ENCODE peak calls at places on chromosomes 16 and 17, in seven cellular contexts. P is lower leg skin, D is adrenal gland, U is A549, F is transverse colon, J is IMR-90, Z is right lobe of liver. O is an unnamed sample.
A peak's percentile ranks its signal among the peaks of the same experiment; 100 is the strongest.

GRCh38 chr16:56675685-56676210 is 6.1 kb downstream of the MT1H start:
- DNase-seq in Z (no peak), F (peak; percentile 19), J (no peak), U (no peak), D (no peak), P (peak; percentile 82), O (no peak)

GRCh38 chr16:263182-263774 is 12.5 kb downstream of the RGS11 start:
- DNase-seq in P (no peak), D (no peak), J (no peak), Z (no peak), U (no peak), F (no peak), O (no peak)

GRCh38 chr16:87442581-87442966 is 50.2 kb downstream of the ZCCHC14 start:
- DNase-seq in J (peak; percentile 31), D (no peak), F (no peak), Z (no peak), P (no peak), U (no peak), O (no peak)

GRCh38 chr17:76199466-76199865 is 40.8 kb downstream of the RNF157 start:
- DNase-seq in F (no peak), U (no peak), P (no peak), D (no peak), J (no peak), Z (no peak), O (no peak)

GRCh38 chr17:41870097-41870496 is 4.9 kb upstream of the KLHL11 start:
- DNase-seq in F (no peak), J (no peak), U (no peak), Z (no peak), P (no peak), D (no peak), O (no peak)

GRCh38 chr17:29342148-29342765 is 47.9 kb upstream of the TAOK1 start:
- DNase-seq in J (no peak), F (no peak), P (peak; percentile 56), D (no peak), Z (no peak), U (no peak), O (no peak)

GRCh38 chr16:68790130-68790761 is 53.1 kb upstream of the TANGO6 start:
- DNase-seq in U (peak; percentile 67), P (no peak), Z (no peak), D (no peak), J (peak; percentile 69), F (peak; percentile 18), O (peak; percentile 55)

GRCh38 chr16:83717814-83718213 is 90.0 kb upstream of the HSBP1 start:
- DNase-seq in P (no peak), D (no peak), U (no peak), Z (no peak), J (peak; percentile 49), F (no peak), O (peak; percentile 35)

GRCh38 chr17:77579717-77580116 is 378.8 kb upstream of the TNRC6C start:
- DNase-seq in J (no peak), Z (no peak), U (no peak), P (no peak), D (no peak), F (no peak), O (no peak)

GRCh38 chr17:1047177-1047885 is 50.4 kb downstream of the TIMM22 start:
- DNase-seq in P (no peak), D (no peak), Z (peak; percentile 45), J (peak; percentile 90), F (no peak), U (no peak), O (no peak)

GRCh38 chr17:49738456-49739163 is 25.3 kb downstream of the FAM117A start:
- DNase-seq in D (peak; percentile 59), F (no peak), U (no peak), J (no peak), Z (no peak), P (no peak), O (no peak)

GRCh38 chr16:4852221-4852872 is 5.1 kb downstream of the UBN1 start:
- DNase-seq in Z (no peak), F (peak; percentile 31), J (peak; percentile 16), P (peak; percentile 42), D (no peak), U (peak; percentile 27), O (peak; percentile 70)

GRCh38 chr17:72388765-72389473 is 268.1 kb downstream of the SOX9 start:
- DNase-seq in F (no peak), P (no peak), U (peak; percentile 90), D (no peak), J (no peak), Z (no peak), O (peak; percentile 71)

GRCh38 chr16:74372953-74373846 is 2.9 kb upstream of the NPIPB15 start:
- DNase-seq in U (no peak), D (no peak), Z (no peak), J (no peak), P (peak; percentile 74), F (no peak), O (no peak)

GRCh38 chr16:11586856-11587642 is at the start of gene LITAF:
- DNase-seq in D (peak; percentile 65), F (peak; percentile 76), U (peak; percentile 55), P (peak; percentile 94), J (peak; percentile 42), Z (peak; percentile 79), O (peak; percentile 78)

GRCh38 chr17:78252111-78252634 is 20.7 kb downstream of the TMEM235 start:
- DNase-seq in U (no peak), J (no peak), F (peak; percentile 69), D (no peak), P (no peak), Z (no peak), O (no peak)

GRCh38 chr17:59154721-59155438 is at the start of gene SKA2:
- DNase-seq in D (no peak), J (no peak), F (peak; percentile 97), Z (peak; percentile 96), P (peak; percentile 99), U (peak; percentile 100), O (peak; percentile 68)
- TF ChIP-seq POLR2A in D (no peak), J (peak; percentile 9), F (peak; percentile 26), Z (no peak), P (no peak), U (peak; percentile 36), O (peak; percentile 51)

DNA sequence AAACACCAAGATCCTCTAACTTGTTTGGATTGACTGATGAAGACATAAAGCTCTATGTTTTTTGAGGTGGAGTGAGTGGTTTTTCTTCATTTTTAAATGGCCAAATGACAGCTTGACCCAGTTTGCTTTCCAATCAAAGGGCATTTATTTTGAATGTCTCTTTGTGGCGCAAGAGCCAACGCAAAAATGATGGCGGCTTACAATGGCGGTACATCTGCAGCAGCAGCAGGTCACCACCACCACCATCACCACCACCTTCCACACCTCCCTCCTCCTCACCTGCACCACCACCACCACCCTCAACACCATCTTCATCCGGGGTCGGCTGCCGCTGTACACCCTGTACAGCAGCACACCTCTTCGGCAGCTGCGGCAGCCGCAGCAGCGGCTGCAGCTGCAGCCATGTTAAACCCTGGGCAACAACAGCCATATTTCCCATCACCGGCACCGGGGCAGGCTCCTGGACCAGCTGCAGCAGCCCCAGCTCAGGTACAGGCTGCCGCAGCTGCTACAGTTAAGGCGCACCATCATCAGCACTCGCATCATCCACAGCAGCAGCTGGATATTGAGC is 329 bp downstream of the NLK start:
- DNase-seq in J (no peak), P (no peak), F (peak; percentile 10), U (no peak), Z (peak; percentile 54), D (no peak), O (no peak)
- TF ChIP-seq POLR2A in J (no peak), P (no peak), F (no peak), U (no peak), Z (no peak), D (no peak), O (no peak)

DNA sequence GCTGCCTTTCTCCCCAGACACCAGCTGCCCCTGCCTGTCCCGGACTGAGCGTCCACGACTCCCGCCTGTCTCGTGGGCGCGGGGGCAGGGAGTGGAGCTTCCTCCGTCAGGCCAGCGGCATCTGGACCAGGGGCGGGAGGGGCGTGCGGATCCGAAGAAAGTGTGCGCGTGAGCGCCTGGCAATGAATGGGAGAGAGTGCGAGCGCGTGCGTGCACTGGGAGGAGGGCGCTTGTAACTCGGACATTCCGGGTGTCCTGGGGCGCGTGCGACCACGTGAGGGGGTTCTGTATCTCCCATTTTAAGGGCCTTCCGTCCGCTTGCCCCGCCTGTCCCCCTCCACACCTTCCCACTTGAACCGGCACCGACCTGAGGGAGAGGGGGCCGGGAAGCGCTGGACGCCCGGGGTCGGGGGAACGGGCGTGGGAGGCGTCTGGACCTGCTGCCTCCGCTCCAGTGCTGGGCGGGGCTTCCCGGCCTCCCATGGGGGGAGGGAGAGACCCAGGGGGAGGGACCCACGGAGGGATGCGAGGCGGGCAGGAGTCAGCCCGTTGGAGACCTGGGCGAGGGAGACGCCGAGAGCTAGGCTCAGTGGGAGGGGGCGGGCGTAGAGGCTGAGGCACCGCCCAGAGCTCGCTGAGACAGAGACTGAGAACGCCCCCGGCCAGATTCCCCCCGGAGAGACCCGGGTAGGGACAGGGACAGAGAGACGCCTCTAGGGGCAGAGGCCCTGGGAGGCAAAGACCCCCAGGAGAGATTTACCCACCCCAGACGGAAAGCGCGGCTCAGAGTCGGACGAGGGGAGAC is at the start of gene KREMEN2:
- DNase-seq in F (peak; percentile 21), J (no peak), U (peak; percentile 85), P (peak; percentile 87), Z (peak; percentile 54), D (no peak), O (peak; percentile 95)
- TF ChIP-seq POLR2A in F (no peak), J (no peak), U (peak; percentile 36), P (no peak), Z (no peak), D (no peak), O (no peak)

GRCh38 chr16:70252355-70252988 is 732 bp upstream of the EXOSC6 start:
- DNase-seq in Z (no peak), D (peak; percentile 48), J (peak; percentile 11), F (no peak), U (peak; percentile 54), P (peak; percentile 78), O (peak; percentile 33)

GRCh38 chr16:70254095-70254964 is 2.6 kb upstream of the EXOSC6 start:
- DNase-seq in P (peak; percentile 66), J (peak; percentile 11), Z (no peak), D (peak; percentile 45), U (no peak), F (no peak), O (no peak)

GRCh38 chr16:70250748-70251650 is 741 bp downstream of the EXOSC6 start:
- DNase-seq in U (peak; percentile 61), D (peak; percentile 66), F (peak; percentile 51), Z (peak; percentile 82), J (peak; percentile 35), P (peak; percentile 75), O (peak; percentile 49)

GRCh38 chr16:70253291-70254094 is 1.8 kb upstream of the EXOSC6 start:
- DNase-seq in D (peak; percentile 56), U (peak; percentile 61), Z (no peak), P (peak; percentile 76), F (peak; percentile 26), J (peak; percentile 36), O (peak; percentile 40)

DNA sequence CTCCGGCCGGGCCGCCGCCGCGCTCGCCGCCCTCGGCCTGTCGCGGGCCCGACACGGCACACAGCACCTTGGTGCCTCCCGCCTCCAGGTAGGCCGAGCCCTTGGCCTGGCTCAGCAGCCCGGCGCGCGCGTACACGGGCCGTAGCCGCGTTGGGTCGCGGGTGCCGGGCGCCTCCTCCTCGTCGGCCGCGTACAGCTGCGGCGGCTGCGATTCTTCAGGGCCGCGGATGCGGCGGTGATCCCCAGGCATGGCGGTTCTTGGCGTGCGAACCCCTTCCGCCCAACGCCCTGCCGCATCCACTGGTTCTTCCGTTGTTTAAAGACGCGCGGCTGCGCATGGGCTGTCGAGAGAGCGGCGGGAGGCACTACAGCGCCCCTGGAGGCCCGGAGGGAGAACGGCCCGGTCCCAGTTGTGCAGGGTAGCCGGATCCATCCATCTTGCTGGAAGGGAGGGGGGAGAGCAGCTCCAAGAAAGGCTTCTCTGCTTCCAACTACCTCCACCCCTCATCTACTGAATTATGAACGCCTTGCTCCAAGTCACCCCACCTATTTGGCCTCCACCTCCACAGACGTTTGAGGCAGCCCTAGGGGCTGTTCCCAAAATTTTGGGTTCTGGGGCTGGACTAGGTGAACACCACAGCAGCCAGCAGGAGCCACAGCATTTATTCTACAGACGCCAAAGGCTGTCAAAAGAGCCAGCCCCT is at the start of gene EXOSC6:
- DNase-seq in U (peak; percentile 97), P (peak; percentile 98), Z (peak; percentile 96), J (peak; percentile 88), D (peak; percentile 93), F (peak; percentile 92), O (peak; percentile 96)
- TF ChIP-seq POLR2A in U (peak; percentile 84), P (no peak), Z (peak; percentile 77), J (peak; percentile 49), D (peak; percentile 77), F (peak; percentile 88), O (peak; percentile 78)